ENCODE peak calls at places on chromosomes 4 and X, in eight cellular contexts. H, I, K, G, N, Y, W and M are unnamed samples.

GRCh38 chrX:107355533-107355932 is 93.9 kb upstream of the FRMPD3 start:
- DNase-seq in H (no peak), I (no peak), K (no peak), G (no peak), N (no peak), Y (no peak), W (no peak), M (no peak)

GRCh38 chr4:152508386-152508785 is 27.5 kb downstream of the FBXW7 start:
- DNase-seq in H (no peak), I (no peak), K (no peak), G (no peak), N (no peak), Y (no peak), W (no peak), M (no peak)

GRCh38 chr4:94504545-94504944 is 52.8 kb downstream of the PDLIM5 start:
- DNase-seq in H (peak; percentile 91), I (no peak), K (no peak), G (no peak), N (peak; percentile 66), Y (no peak), W (no peak), M (no peak)

GRCh38 chrX:15579778-15580747 is 20.7 kb downstream of the ACE2 start:
- DNase-seq in H (no peak), I (no peak), K (no peak), G (peak; percentile 5), N (no peak), Y (peak; percentile 81), W (no peak), M (no peak)

GRCh38 chrX:119871245-119871598 is 311 bp downstream of the RNF113A start:
- DNase-seq in H (no peak), I (no peak), K (no peak), G (no peak), N (no peak), Y (no peak), W (no peak), M (no peak)

GRCh38 chr4:77127837-77128621 is 29.0 kb upstream of the CCNG2 start:
- DNase-seq in H (no peak), I (no peak), K (no peak), G (no peak), N (no peak), Y (no peak), W (no peak), M (no peak)

GRCh38 chr4:25128671-25129070 is 31.6 kb downstream of the SEPSECS start:
- DNase-seq in H (peak; percentile 23), I (no peak), K (no peak), G (no peak), N (peak; percentile 32), Y (no peak), W (no peak), M (no peak)

GRCh38 chr4:41022116-41022515 is 192.2 kb downstream of the APBB2 start:
- DNase-seq in H (no peak), I (no peak), K (no peak), G (no peak), N (peak; percentile 65), Y (no peak), W (no peak), M (no peak)

GRCh38 chr4:173237722-173238121 is 69.1 kb downstream of the GALNT7 start:
- DNase-seq in H (no peak), I (no peak), K (no peak), G (no peak), N (no peak), Y (no peak), W (no peak), M (no peak)

GRCh38 chrX:10157545-10157944 is 770 bp downstream of the CLCN4 start:
- DNase-seq in H (peak; percentile 60), I (no peak), K (no peak), G (no peak), N (no peak), Y (peak; percentile 70), W (no peak), M (no peak)

GRCh38 chrX:10158279-10158939 is 1.6 kb downstream of the CLCN4 start:
- DNase-seq in H (no peak), I (peak; percentile 66), K (no peak), G (no peak), N (no peak), Y (no peak), W (no peak), M (no peak)

GRCh38 chrX:10155137-10155536 is 1.6 kb upstream of the CLCN4 start:
- DNase-seq in H (no peak), I (no peak), K (no peak), G (no peak), N (no peak), Y (no peak), W (no peak), M (no peak)

GRCh38 chrX:10156199-10157031 is at the start of gene CLCN4:
- DNase-seq in H (peak; percentile 53), I (peak; percentile 87), K (peak; percentile 61), G (peak; percentile 58), N (peak; percentile 43), Y (peak; percentile 58), W (peak; percentile 74), M (peak; percentile 29)

DNA sequence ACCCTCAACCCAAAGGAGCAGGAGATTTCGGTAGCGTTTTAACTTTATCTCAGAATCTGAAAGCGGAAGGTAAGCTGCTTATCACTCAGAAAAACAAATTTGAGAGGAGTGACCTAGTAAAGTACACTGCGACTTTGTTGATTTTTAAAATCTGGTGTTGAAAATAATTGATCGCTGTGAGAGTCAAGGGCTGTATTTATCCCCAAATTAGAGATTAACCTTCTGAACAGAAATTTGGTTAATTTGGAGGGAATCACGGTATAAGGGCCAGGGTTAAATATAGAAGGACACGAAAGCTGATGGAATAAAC is 212 bp downstream of the CLCN4 start:
- DNase-seq in H (no peak), I (no peak), K (no peak), G (no peak), N (no peak), Y (no peak), W (no peak), M (no peak)
- H3K4me3 ChIP-seq in H (peak overlapping the region; percentile 46), I (peak overlapping the region; percentile 45), K (no peak overlapping the region), G (no peak overlapping the region), N (peak overlapping the region; percentile 14), Y (peak overlapping the region; percentile 50), W (peak overlapping the region; percentile 42), M (peak overlapping the region; percentile 36)

GRCh38 chrX:34586936-34587335 is 70.1 kb downstream of the TMEM47 start:
- DNase-seq in H (no peak), I (no peak), K (no peak), G (no peak), N (no peak), Y (no peak), W (no peak), M (no peak)

GRCh38 chrX:34586507-34586906 is 70.6 kb downstream of the TMEM47 start:
- DNase-seq in H (no peak), I (no peak), K (no peak), G (no peak), N (no peak), Y (no peak), W (no peak), M (no peak)

GRCh38 chrX:34585561-34585960 is 71.5 kb downstream of the TMEM47 start:
- DNase-seq in H (no peak), I (no peak), K (no peak), G (no peak), N (no peak), Y (peak; percentile 0), W (no peak), M (no peak)

GRCh38 chrX:34580069-34580468 is 77.0 kb downstream of the TMEM47 start:
- DNase-seq in H (no peak), I (no peak), K (no peak), G (no peak), N (no peak), Y (no peak), W (no peak), M (no peak)

GRCh38 chrX:34584781-34585180 is 72.3 kb downstream of the TMEM47 start:
- DNase-seq in H (no peak), I (no peak), K (no peak), G (no peak), N (no peak), Y (no peak), W (no peak), M (no peak)
- H3K4me3 ChIP-seq in H (no peak overlapping the region), I (no peak overlapping the region), K (no peak overlapping the region), G (no peak overlapping the region), N (no peak overlapping the region), Y (no peak overlapping the region), W (no peak overlapping the region), M (no peak overlapping the region)

GRCh38 chr4:1109898-1110506 is 3.4 kb downstream of the RNF212 start:
- DNase-seq in H (peak; percentile 10), I (no peak), K (no peak), G (no peak), N (no peak), Y (no peak), W (no peak), M (no peak)

GRCh38 chr4:1113311-1114009 is at the start of gene RNF212:
- DNase-seq in H (peak; percentile 5), I (peak; percentile 83), K (no peak), G (peak; percentile 49), N (peak; percentile 9), Y (peak; percentile 6), W (no peak), M (no peak)

GRCh38 chr4:1111259-1111809 is 2.0 kb downstream of the RNF212 start:
- DNase-seq in H (no peak), I (no peak), K (no peak), G (peak; percentile 79), N (no peak), Y (no peak), W (no peak), M (no peak)

GRCh38 chr4:1112174-1112820 is 1.1 kb downstream of the RNF212 start:
- DNase-seq in H (no peak), I (no peak), K (no peak), G (peak; percentile 83), N (no peak), Y (no peak), W (no peak), M (no peak)

DNA sequence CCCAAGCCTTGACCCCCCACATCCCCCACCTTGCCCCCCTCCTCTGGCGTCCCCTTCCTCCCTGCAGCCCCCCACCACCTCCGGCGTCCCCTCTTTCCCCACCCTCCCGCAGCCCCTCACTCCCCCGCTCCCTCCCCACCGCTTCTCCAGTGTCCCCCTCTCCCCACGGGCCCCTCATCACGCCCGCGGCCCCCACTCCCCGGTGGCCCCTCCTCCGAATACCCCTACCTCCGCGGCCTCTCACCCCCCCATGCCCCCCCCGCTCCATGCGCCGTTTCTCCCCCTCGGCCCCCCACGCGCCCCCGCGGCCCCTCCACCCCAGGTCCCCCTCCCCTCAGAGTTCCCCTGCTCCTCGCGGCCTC is 562 bp downstream of the RNF212 start:
- DNase-seq in H (no peak), I (no peak), K (no peak), G (no peak), N (no peak), Y (no peak), W (no peak), M (no peak)
- H3K4me3 ChIP-seq in H (no peak overlapping the region), I (no peak overlapping the region), K (no peak overlapping the region), G (no peak overlapping the region), N (no peak overlapping the region), Y (no peak overlapping the region), W (no peak overlapping the region), M (no peak overlapping the region)

GRCh38 chr4:155445306-155445705 is 68.5 kb upstream of the MAP9 start:
- DNase-seq in H (no peak), I (no peak), K (no peak), G (no peak), N (no peak), Y (no peak), W (no peak), M (no peak)

GRCh38 chr4:155441475-155441874 is 64.7 kb upstream of the MAP9 start:
- DNase-seq in H (no peak), I (no peak), K (no peak), G (no peak), N (no peak), Y (no peak), W (no peak), M (no peak)

GRCh38 chr4:155444695-155445094 is 67.9 kb upstream of the MAP9 start:
- DNase-seq in H (no peak), I (no peak), K (no peak), G (no peak), N (no peak), Y (no peak), W (no peak), M (no peak)

GRCh38 chr4:155442267-155443105 is 65.7 kb upstream of the MAP9 start:
- DNase-seq in H (peak; percentile 72), I (peak; percentile 87), K (peak; percentile 80), G (peak; percentile 59), N (peak; percentile 83), Y (peak; percentile 78), W (peak; percentile 87), M (peak; percentile 20)
- H3K4me3 ChIP-seq in H (no peak overlapping the region), I (peak overlapping the region; percentile 15), K (no peak overlapping the region), G (no peak overlapping the region), N (no peak overlapping the region), Y (peak overlapping the region; percentile 13), W (peak overlapping the region; percentile 23), M (no peak overlapping the region)